ENCODE peak calls at places on chromosome 21, in seven cellular contexts. One of them, this sample, is unnamed. For H3K4me1, the result is how much of the 10 kb centered on the place peaks cover.

GRCh38 chr21:29938968-29939858 is 583 bp downstream of the GRIK1 start:
- DNase-seq in heart left ventricle: no peak
- DNase-seq in breast epithelium: no peak
- DNase-seq in A549: no peak
- DNase-seq in Peyer's patch: no peak
- DNase-seq in HepG2: no peak
- DNase-seq in stomach: no peak
- DNase-seq in this sample: no peak

GRCh38 chr21:38159355-38159754 is 97.4 kb upstream of the KCNJ15 start:
- DNase-seq in heart left ventricle: peak
- DNase-seq in Peyer's patch: no peak
- DNase-seq in stomach: peak
- DNase-seq in A549: peak
- DNase-seq in HepG2: peak
- DNase-seq in breast epithelium: no peak
- DNase-seq in this sample: peak

GRCh38 chr21:31557421-31557955 is 102.0 kb upstream of the SOD1 start:
- DNase-seq in heart left ventricle: no peak
- DNase-seq in stomach: peak
- DNase-seq in breast epithelium: no peak
- DNase-seq in Peyer's patch: no peak
- DNase-seq in HepG2: no peak
- DNase-seq in A549: no peak
- DNase-seq in this sample: no peak

GRCh38 chr21:16942703-16943102 is 570.1 kb upstream of the CXADR start:
- DNase-seq in Peyer's patch: no peak
- DNase-seq in heart left ventricle: no peak
- DNase-seq in HepG2: peak
- DNase-seq in breast epithelium: no peak
- DNase-seq in stomach: no peak
- DNase-seq in A549: peak
- DNase-seq in this sample: no peak

GRCh38 chr21:31520506-31521163 is 138.9 kb upstream of the SOD1 start:
- DNase-seq in heart left ventricle: no peak
- DNase-seq in A549: no peak
- DNase-seq in Peyer's patch: no peak
- DNase-seq in HepG2: no peak
- DNase-seq in breast epithelium: no peak
- DNase-seq in stomach: no peak
- DNase-seq in this sample: no peak

GRCh38 chr21:29650561-29651022 is 289.2 kb downstream of the GRIK1 start:
- DNase-seq in HepG2: no peak
- DNase-seq in heart left ventricle: no peak
- DNase-seq in Peyer's patch: no peak
- DNase-seq in stomach: no peak
- DNase-seq in breast epithelium: no peak
- DNase-seq in A549: no peak
- DNase-seq in this sample: no peak

GRCh38 chr21:30227633-30228404 is 11.9 kb upstream of the CLDN8 start:
- DNase-seq in breast epithelium: no peak
- DNase-seq in A549: peak
- DNase-seq in Peyer's patch: no peak
- DNase-seq in HepG2: no peak
- DNase-seq in stomach: no peak
- DNase-seq in heart left ventricle: no peak
- DNase-seq in this sample: peak

GRCh38 chr21:14754682-14755081 is 208.6 kb upstream of the SAMSN1 start:
- DNase-seq in heart left ventricle: no peak
- DNase-seq in stomach: no peak
- DNase-seq in A549: no peak
- DNase-seq in breast epithelium: no peak
- DNase-seq in Peyer's patch: no peak
- DNase-seq in HepG2: no peak
- DNase-seq in this sample: no peak

GRCh38 chr21:37435120-37435519 is 68.5 kb downstream of the DYRK1A start:
- DNase-seq in Peyer's patch: no peak
- DNase-seq in heart left ventricle: peak
- DNase-seq in stomach: no peak
- DNase-seq in A549: peak
- DNase-seq in HepG2: no peak
- DNase-seq in breast epithelium: no peak
- DNase-seq in this sample: no peak

GRCh38 chr21:38267991-38268858 is 11.4 kb downstream of the KCNJ15 start:
- DNase-seq in heart left ventricle: no peak
- DNase-seq in HepG2: no peak
- DNase-seq in breast epithelium: no peak
- DNase-seq in Peyer's patch: no peak
- DNase-seq in stomach: no peak
- DNase-seq in A549: no peak
- DNase-seq in this sample: peak

GRCh38 chr21:39317134-39318090 is 4.0 kb upstream of the BRWD1 start:
- DNase-seq in stomach: no peak
- DNase-seq in Peyer's patch: no peak
- DNase-seq in A549: no peak
- DNase-seq in breast epithelium: no peak
- DNase-seq in HepG2: no peak
- DNase-seq in heart left ventricle: no peak
- DNase-seq in this sample: no peak

GRCh38 chr21:29293495-29293894 is 5.2 kb upstream of the BACH1 start:
- DNase-seq in Peyer's patch: no peak
- DNase-seq in A549: no peak
- DNase-seq in HepG2: no peak
- DNase-seq in heart left ventricle: no peak
- DNase-seq in stomach: no peak
- DNase-seq in breast epithelium: no peak
- DNase-seq in this sample: no peak

GRCh38 chr21:20997633-20998455 is at the start of gene NCAM2:
- DNase-seq in Peyer's patch: peak
- DNase-seq in breast epithelium: peak
- DNase-seq in stomach: peak
- DNase-seq in HepG2: peak
- DNase-seq in A549: peak
- DNase-seq in heart left ventricle: peak
- DNase-seq in this sample: peak

GRCh38 chr21:38597436-38597835 is 99.2 kb upstream of the ERG start:
- DNase-seq in HepG2: no peak
- DNase-seq in A549: no peak
- DNase-seq in Peyer's patch: no peak
- DNase-seq in breast epithelium: no peak
- DNase-seq in heart left ventricle: no peak
- DNase-seq in stomach: no peak
- DNase-seq in this sample: no peak

GRCh38 chr21:28298251-28298672 is 694.4 kb downstream of the LTN1 start:
- DNase-seq in stomach: no peak
- DNase-seq in A549: no peak
- DNase-seq in Peyer's patch: no peak
- DNase-seq in heart left ventricle: no peak
- DNase-seq in breast epithelium: no peak
- DNase-seq in HepG2: no peak
- DNase-seq in this sample: no peak

GRCh38 chr21:26136686-26137085 is 33.9 kb downstream of the APP start:
- DNase-seq in stomach: no peak
- DNase-seq in HepG2: no peak
- DNase-seq in heart left ventricle: no peak
- DNase-seq in A549: no peak
- DNase-seq in Peyer's patch: no peak
- DNase-seq in breast epithelium: no peak
- DNase-seq in this sample: no peak

GRCh38 chr21:40753756-40754155 is 93.2 kb downstream of the DSCAM start:
- DNase-seq in HepG2: no peak
- DNase-seq in breast epithelium: no peak
- DNase-seq in A549: no peak
- DNase-seq in stomach: no peak
- DNase-seq in Peyer's patch: no peak
- DNase-seq in heart left ventricle: no peak
- DNase-seq in this sample: no peak

GRCh38 chr21:42941696-42942085 is 16.3 kb upstream of the ERVH48-1 start:
- DNase-seq in HepG2: no peak
- DNase-seq in breast epithelium: no peak
- DNase-seq in A549: no peak
- DNase-seq in heart left ventricle: no peak
- DNase-seq in stomach: no peak
- DNase-seq in Peyer's patch: no peak
- DNase-seq in this sample: no peak
- H3K4me1 ChIP-seq in HepG2: under half
- H3K4me1 ChIP-seq in breast epithelium: under half
- H3K4me1 ChIP-seq in A549: under half
- H3K4me1 ChIP-seq in heart left ventricle: under half
- H3K4me1 ChIP-seq in stomach: under half
- H3K4me1 ChIP-seq in Peyer's patch: under half
- H3K4me1 ChIP-seq in this sample: under half

GRCh38 chr21:42012763-42013329 is 2.7 kb upstream of the ZBTB21 start:
- DNase-seq in HepG2: no peak
- DNase-seq in A549: no peak
- DNase-seq in heart left ventricle: no peak
- DNase-seq in Peyer's patch: no peak
- DNase-seq in stomach: no peak
- DNase-seq in breast epithelium: no peak
- DNase-seq in this sample: no peak

GRCh38 chr21:42010507-42011493 is 640 bp upstream of the ZBTB21 start:
- DNase-seq in breast epithelium: no peak
- DNase-seq in heart left ventricle: no peak
- DNase-seq in HepG2: peak
- DNase-seq in A549: no peak
- DNase-seq in Peyer's patch: no peak
- DNase-seq in stomach: no peak
- DNase-seq in this sample: peak

GRCh38 chr21:42013338-42013737 is 3.2 kb upstream of the ZBTB21 start:
- DNase-seq in heart left ventricle: no peak
- DNase-seq in breast epithelium: no peak
- DNase-seq in A549: no peak
- DNase-seq in stomach: no peak
- DNase-seq in HepG2: no peak
- DNase-seq in Peyer's patch: no peak
- DNase-seq in this sample: no peak

GRCh38 chr21:42013901-42014300 is 3.7 kb upstream of the ZBTB21 start:
- DNase-seq in heart left ventricle: no peak
- DNase-seq in breast epithelium: no peak
- DNase-seq in HepG2: no peak
- DNase-seq in stomach: no peak
- DNase-seq in Peyer's patch: no peak
- DNase-seq in A549: no peak
- DNase-seq in this sample: no peak

DNA sequence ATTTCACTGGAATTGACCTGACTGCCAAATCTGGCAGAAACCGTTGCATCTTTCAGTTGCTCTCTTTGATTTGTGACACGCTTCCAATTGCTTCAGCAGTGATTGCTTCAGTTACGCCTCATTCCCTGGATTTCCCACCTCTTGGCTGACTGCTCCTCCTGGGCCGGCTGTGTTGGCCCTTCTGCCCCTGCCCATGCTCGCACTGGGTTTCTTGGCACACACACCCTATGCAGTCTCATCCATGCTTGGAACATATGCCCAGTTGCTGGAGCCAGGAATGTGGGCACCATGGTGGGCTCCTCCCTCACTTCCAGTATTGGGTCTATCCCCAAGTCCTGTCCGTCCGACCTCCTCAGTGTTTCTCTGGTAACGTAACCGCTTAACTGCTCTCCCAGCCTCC is 2.2 kb upstream of the ZBTB21 start:
- DNase-seq in A549: no peak
- DNase-seq in breast epithelium: no peak
- DNase-seq in HepG2: no peak
- DNase-seq in heart left ventricle: no peak
- DNase-seq in stomach: no peak
- DNase-seq in Peyer's patch: no peak
- DNase-seq in this sample: no peak
- TF ChIP-seq POLR2A in A549: no peak
- TF ChIP-seq POLR2A in breast epithelium: no peak
- TF ChIP-seq POLR2A in HepG2: no peak
- TF ChIP-seq POLR2A in heart left ventricle: no peak
- TF ChIP-seq POLR2A in stomach: no peak
- TF ChIP-seq POLR2A in Peyer's patch: no peak
- TF ChIP-seq POLR2A in this sample: no peak

GRCh38 chr21:45123440-45123839 is 49.1 kb downstream of the ADARB1 start:
- DNase-seq in heart left ventricle: no peak
- DNase-seq in Peyer's patch: no peak
- DNase-seq in A549: no peak
- DNase-seq in breast epithelium: no peak
- DNase-seq in HepG2: peak
- DNase-seq in stomach: no peak
- DNase-seq in this sample: no peak

GRCh38 chr21:45119812-45120211 is 45.4 kb downstream of the ADARB1 start:
- DNase-seq in Peyer's patch: no peak
- DNase-seq in stomach: no peak
- DNase-seq in HepG2: no peak
- DNase-seq in heart left ventricle: no peak
- DNase-seq in breast epithelium: no peak
- DNase-seq in A549: no peak
- DNase-seq in this sample: no peak

GRCh38 chr21:45118099-45118498 is 43.7 kb downstream of the ADARB1 start:
- DNase-seq in A549: no peak
- DNase-seq in breast epithelium: no peak
- DNase-seq in Peyer's patch: no peak
- DNase-seq in HepG2: no peak
- DNase-seq in heart left ventricle: no peak
- DNase-seq in stomach: no peak
- DNase-seq in this sample: no peak

GRCh38 chr21:45122432-45123132 is 48.2 kb downstream of the ADARB1 start:
- DNase-seq in stomach: no peak
- DNase-seq in HepG2: no peak
- DNase-seq in Peyer's patch: no peak
- DNase-seq in A549: no peak
- DNase-seq in heart left ventricle: no peak
- DNase-seq in breast epithelium: no peak
- DNase-seq in this sample: no peak

GRCh38 chr21:45120975-45121374 is 46.6 kb downstream of the ADARB1 start:
- DNase-seq in HepG2: no peak
- DNase-seq in Peyer's patch: no peak
- DNase-seq in A549: no peak
- DNase-seq in breast epithelium: no peak
- DNase-seq in stomach: no peak
- DNase-seq in heart left ventricle: no peak
- DNase-seq in this sample: peak
- H3K4me1 ChIP-seq in HepG2: under half
- H3K4me1 ChIP-seq in Peyer's patch: under half
- H3K4me1 ChIP-seq in A549: under half
- H3K4me1 ChIP-seq in breast epithelium: under half
- H3K4me1 ChIP-seq in stomach: under half
- H3K4me1 ChIP-seq in heart left ventricle: under half
- H3K4me1 ChIP-seq in this sample: under half

DNA sequence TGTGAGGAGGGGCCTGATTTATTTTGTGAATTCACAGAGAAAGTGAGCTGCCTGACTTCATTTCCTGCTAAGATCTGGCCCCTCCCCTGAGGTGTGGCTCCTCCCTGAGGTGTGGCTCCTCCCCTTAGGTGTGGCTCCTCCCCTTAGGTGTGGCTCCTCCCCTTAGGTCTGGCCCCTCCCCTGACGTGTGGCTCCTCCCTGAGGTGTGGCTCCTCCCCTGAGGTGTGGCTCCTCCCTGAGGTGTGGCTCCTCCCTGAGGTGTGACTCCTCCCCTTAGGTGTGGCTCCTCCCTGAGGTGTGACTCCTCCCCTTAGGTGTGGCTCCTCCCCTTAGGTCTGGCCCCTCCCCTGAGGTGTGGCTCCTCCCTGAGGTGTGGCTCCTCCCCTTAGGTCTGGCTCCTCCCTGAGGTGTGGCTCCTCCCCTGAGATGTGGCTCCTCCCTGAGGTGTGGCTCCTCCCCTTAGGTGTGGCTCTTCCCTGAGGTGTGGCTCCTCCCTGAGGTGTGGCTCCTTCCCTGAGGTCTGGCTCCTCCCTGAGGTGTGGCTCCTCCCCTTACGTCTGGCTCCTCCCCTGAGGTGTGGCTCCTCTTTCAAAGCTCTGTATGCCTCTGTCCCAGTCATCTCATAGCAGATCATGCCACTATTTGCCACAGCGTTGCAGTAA is 26.9 kb upstream of the LRRC3 start:
- DNase-seq in A549: peak
- DNase-seq in heart left ventricle: no peak
- DNase-seq in Peyer's patch: peak
- DNase-seq in HepG2: peak
- DNase-seq in stomach: peak
- DNase-seq in breast epithelium: peak
- DNase-seq in this sample: no peak
- TF ChIP-seq POLR2A in A549: no peak
- TF ChIP-seq POLR2A in heart left ventricle: no peak
- TF ChIP-seq POLR2A in Peyer's patch: no peak
- TF ChIP-seq POLR2A in HepG2: no peak
- TF ChIP-seq POLR2A in stomach: no peak
- TF ChIP-seq POLR2A in breast epithelium: no peak
- TF ChIP-seq POLR2A in this sample: no peak